ENCODE peak calls at places on chromosomes 3 and 15, in ten cellular contexts. V is GM23338, K is neural progenitor cell, P is PC-9, N is OCI-LY7, I is H9, J is fibroblast of lung, A is GM23248, R is SK-N-SH, E is GM12878. T is an unnamed sample. For H3K79me2, the result is how much of the 10 kb centered on the place peaks cover.

GRCh38 chr15:57495037-57495436 is 96.7 kb upstream of the MYZAP start:
- DNase-seq in V (no peak), K (no peak), P (no peak), N (peak), I (no peak), J (no peak), A (no peak), R (no peak), E (no peak), T (no peak)

GRCh38 chr3:102712896-102713295 is 278.1 kb downstream of the ZPLD1 start:
- DNase-seq in V (no peak), K (no peak), P (no peak), N (no peak), I (no peak), J (no peak), A (no peak), R (no peak), E (no peak), T (peak)

GRCh38 chr3:50154476-50154839 is 666 bp upstream of the SEMA3F start:
- DNase-seq in V (peak), K (no peak), P (no peak), N (no peak), I (no peak), J (no peak), A (no peak), R (peak), E (no peak), T (no peak)

GRCh38 chr15:57436166-57436565 is 59.9 kb downstream of the CGNL1 start:
- DNase-seq in V (no peak), K (no peak), P (no peak), N (no peak), I (no peak), J (no peak), A (no peak), R (no peak), E (no peak), T (no peak)

GRCh38 chr3:150840733-150841515 is 64.3 kb downstream of the MINDY4B start:
- DNase-seq in V (peak), K (no peak), P (no peak), N (peak), I (peak), J (no peak), A (no peak), R (no peak), E (no peak), T (peak)

GRCh38 chr3:131224886-131225550 is 156.6 kb upstream of the NUDT16 start:
- DNase-seq in V (no peak), K (no peak), P (no peak), N (no peak), I (no peak), J (peak), A (peak), R (no peak), E (no peak), T (no peak)

GRCh38 chr3:111924283-111924682 is 54.5 kb upstream of the ABHD10 start:
- DNase-seq in V (no peak), K (no peak), P (peak), N (no peak), I (no peak), J (no peak), A (no peak), R (no peak), E (no peak), T (no peak)

GRCh38 chr3:195124378-195124985 is 146.5 kb downstream of the XXYLT1 start:
- DNase-seq in V (no peak), K (no peak), P (no peak), N (no peak), I (no peak), J (no peak), A (no peak), R (peak), E (no peak), T (no peak)

GRCh38 chr3:8972614-8973013 is 9.3 kb upstream of the RAD18 start:
- DNase-seq in V (no peak), K (no peak), P (no peak), N (no peak), I (no peak), J (peak), A (peak), R (no peak), E (no peak), T (no peak)

GRCh38 chr3:72143322-72143721 is 358.4 kb upstream of the PROK2 start:
- DNase-seq in V (no peak), K (no peak), P (no peak), N (no peak), I (no peak), J (peak), A (peak), R (no peak), E (no peak), T (no peak)

GRCh38 chr3:45180051-45180450 is 33.9 kb upstream of the CDCP1 start:
- DNase-seq in V (no peak), K (no peak), P (no peak), N (no peak), I (no peak), J (peak), A (peak), R (no peak), E (no peak), T (no peak)

GRCh38 chr3:126340596-126340942 is 16.6 kb downstream of the KLF15 start:
- DNase-seq in V (no peak), K (no peak), P (no peak), N (no peak), I (no peak), J (no peak), A (no peak), R (no peak), E (no peak), T (no peak)

GRCh38 chr3:137970914-137971831 is 38.8 kb upstream of the CLDN18 start:
- DNase-seq in V (peak), K (peak), P (peak), N (peak), I (peak), J (peak), A (peak), R (peak), E (no peak), T (peak)

GRCh38 chr15:56916825-56917477 is 1.5 kb upstream of the TCF12 start:
- DNase-seq in V (no peak), K (no peak), P (no peak), N (no peak), I (no peak), J (no peak), A (peak), R (no peak), E (no peak), T (no peak)

GRCh38 chr15:69954726-69955125 is 143.0 kb downstream of the TLE3 start:
- DNase-seq in V (no peak), K (peak), P (no peak), N (no peak), I (no peak), J (no peak), A (no peak), R (no peak), E (no peak), T (no peak)

GRCh38 chr3:109071349-109072142 is 46.4 kb downstream of the MORC1 start:
- DNase-seq in V (peak), K (peak), P (no peak), N (no peak), I (no peak), J (no peak), A (no peak), R (no peak), E (no peak), T (no peak)

GRCh38 chr3:48423241-48423882 is 6.5 kb downstream of the PLXNB1 start:
- DNase-seq in V (no peak), K (no peak), P (no peak), N (no peak), I (no peak), J (no peak), A (no peak), R (no peak), E (no peak), T (no peak)

GRCh38 chr3:43159496-43160255 is 53.8 kb upstream of the POMGNT2 start:
- DNase-seq in V (no peak), K (no peak), P (no peak), N (no peak), I (no peak), J (no peak), A (no peak), R (no peak), E (no peak), T (no peak)

GRCh38 chr3:138694287-138695007 is 85.9 kb downstream of the FAIM start:
- DNase-seq in V (no peak), K (no peak), P (peak), N (no peak), I (no peak), J (peak), A (peak), R (no peak), E (no peak), T (no peak)

GRCh38 chr15:56608140-56608778 is 125.0 kb downstream of the ZNF280D start:
- DNase-seq in V (no peak), K (no peak), P (no peak), N (peak), I (no peak), J (no peak), A (no peak), R (no peak), E (peak), T (peak)

GRCh38 chr3:99502871-99503270 is 135.5 kb upstream of the COL8A1 start:
- DNase-seq in V (no peak), K (no peak), P (no peak), N (no peak), I (no peak), J (peak), A (peak), R (no peak), E (no peak), T (no peak)

GRCh38 chr3:9795212-9795611 is 2.3 kb downstream of the ARPC4 start:
- DNase-seq in V (no peak), K (no peak), P (no peak), N (peak), I (no peak), J (no peak), A (no peak), R (no peak), E (peak), T (no peak)

GRCh38 chr3:188689101-188689574 is 482.6 kb upstream of the TPRG1 start:
- DNase-seq in V (no peak), K (no peak), P (no peak), N (no peak), I (no peak), J (peak), A (peak), R (no peak), E (no peak), T (no peak)

GRCh38 chr3:178483704-178484103 is 52.5 kb upstream of the KCNMB2 start:
- DNase-seq in V (no peak), K (no peak), P (no peak), N (no peak), I (no peak), J (no peak), A (peak), R (no peak), E (no peak), T (no peak)

GRCh38 chr3:42502429-42503250 is at the start of gene VIPR1:
- DNase-seq in V (peak), K (peak), P (peak), N (peak), I (peak), J (no peak), A (peak), R (peak), E (no peak), T (no peak)

GRCh38 chr3:175476489-175476888 is 617.4 kb downstream of the NAALADL2 start:
- DNase-seq in V (no peak), K (peak), P (no peak), N (no peak), I (no peak), J (no peak), A (no peak), R (no peak), E (no peak), T (no peak)

GRCh38 chr3:118987466-118987865 is 47.2 kb downstream of the IGSF11 start:
- DNase-seq in V (no peak), K (no peak), P (peak), N (no peak), I (no peak), J (peak), A (peak), R (no peak), E (no peak), T (no peak)

GRCh38 chr3:159273608-159274007 is 471.8 kb downstream of the MFSD1 start:
- DNase-seq in V (peak), K (peak), P (peak), N (peak), I (peak), J (peak), A (peak), R (no peak), E (no peak), T (peak)

GRCh38 chr3:192901435-192901834 is 16.2 kb downstream of the MB21D2 start:
- DNase-seq in V (no peak), K (no peak), P (no peak), N (no peak), I (no peak), J (peak), A (peak), R (no peak), E (no peak), T (no peak)

GRCh38 chr3:62098646-62099365 is 274.5 kb downstream of the FEZF2 start:
- DNase-seq in V (no peak), K (no peak), P (no peak), N (no peak), I (no peak), J (no peak), A (peak), R (no peak), E (no peak), T (no peak)

GRCh38 chr15:90336705-90337141 is 15.4 kb upstream of the ZNF774 start:
- DNase-seq in V (no peak), K (no peak), P (no peak), N (peak), I (no peak), J (peak), A (peak), R (no peak), E (no peak), T (peak)

GRCh38 chr3:177770821-177771220 is 573.5 kb upstream of the TBL1XR1 start:
- DNase-seq in V (no peak), K (no peak), P (peak), N (no peak), I (no peak), J (no peak), A (peak), R (no peak), E (no peak), T (no peak)

GRCh38 chr3:109098245-109098644 is 19.7 kb downstream of the MORC1 start:
- DNase-seq in V (peak), K (peak), P (peak), N (peak), I (peak), J (no peak), A (no peak), R (no peak), E (no peak), T (no peak)

GRCh38 chr3:10581251-10581650 is 75.9 kb upstream of the ATP2B2 start:
- DNase-seq in V (no peak), K (no peak), P (no peak), N (no peak), I (no peak), J (no peak), A (peak), R (no peak), E (no peak), T (no peak)

GRCh38 chr15:69996842-69997478 is 100.8 kb downstream of the TLE3 start:
- DNase-seq in V (no peak), K (no peak), P (peak), N (no peak), I (no peak), J (no peak), A (no peak), R (no peak), E (no peak), T (no peak)

GRCh38 chr3:66381621-66382020 is 119.2 kb downstream of the LRIG1 start:
- DNase-seq in V (no peak), K (no peak), P (no peak), N (no peak), I (peak), J (no peak), A (no peak), R (no peak), E (no peak), T (no peak)

GRCh38 chr3:150409527-150410310 is 1.6 kb downstream of the TSC22D2 start:
- DNase-seq in V (peak), K (peak), P (peak), N (peak), I (peak), J (peak), A (peak), R (peak), E (no peak), T (peak)

GRCh38 chr3:111676177-111677021 is 81.3 kb upstream of the ZBED2 start:
- DNase-seq in V (no peak), K (no peak), P (peak), N (peak), I (no peak), J (no peak), A (peak), R (no peak), E (no peak), T (no peak)

GRCh38 chr3:58342676-58343075 is 10.0 kb downstream of the PXK start:
- DNase-seq in V (no peak), K (no peak), P (no peak), N (no peak), I (no peak), J (no peak), A (no peak), R (no peak), E (no peak), T (no peak)
- H3K79me2 ChIP-seq in V (under half), K (under half), P (under half), N (half or more), I (under half), J (under half), A (half or more), R (under half), E (under half), T (half or more)

GRCh38 chr3:77319711-77320110 is 279.8 kb downstream of the ROBO2 start:
- DNase-seq in V (peak), K (peak), P (no peak), N (peak), I (no peak), J (peak), A (peak), R (peak), E (no peak), T (no peak)
- H2AFZ ChIP-seq in V (no peak), K (no peak), P (no peak), N (no peak), I (no peak), J (no peak), A (no peak), R (no peak), E (no peak), T (no peak)

GRCh38 chr15:92960996-92961681 is 61.0 kb downstream of the CHD2 start:
- DNase-seq in V (no peak), K (no peak), P (no peak), N (no peak), I (no peak), J (peak), A (no peak), R (no peak), E (no peak), T (no peak)
- H3K4me2 ChIP-seq in V (no peak), K (no peak), P (no peak), N (no peak), I (no peak), J (no peak), A (no peak), R (no peak), E (no peak), T (no peak)

GRCh38 chr3:31948255-31948654 is 32.8 kb downstream of the OSBPL10 start:
- DNase-seq in V (no peak), K (no peak), P (no peak), N (peak), I (no peak), J (no peak), A (no peak), R (no peak), E (no peak), T (no peak)
- H3K79me2 ChIP-seq in V (half or more), K (under half), P (under half), N (half or more), I (under half), J (under half), A (under half), R (under half), E (under half), T (under half)

GRCh38 chr15:99098991-99099390 is 5.9 kb upstream of the SYNM start:
- DNase-seq in V (no peak), K (no peak), P (no peak), N (no peak), I (no peak), J (no peak), A (no peak), R (no peak), E (no peak), T (no peak)

GRCh38 chr15:99102332-99103235 is 2.3 kb upstream of the SYNM start:
- DNase-seq in V (no peak), K (no peak), P (no peak), N (no peak), I (no peak), J (no peak), A (no peak), R (peak), E (no peak), T (no peak)

GRCh38 chr15:99101501-99101900 is 3.4 kb upstream of the SYNM start:
- DNase-seq in V (no peak), K (no peak), P (no peak), N (no peak), I (no peak), J (no peak), A (peak), R (no peak), E (no peak), T (no peak)

GRCh38 chr15:99099661-99100060 is 5.2 kb upstream of the SYNM start:
- DNase-seq in V (no peak), K (no peak), P (no peak), N (no peak), I (no peak), J (no peak), A (no peak), R (no peak), E (no peak), T (no peak)

DNA sequence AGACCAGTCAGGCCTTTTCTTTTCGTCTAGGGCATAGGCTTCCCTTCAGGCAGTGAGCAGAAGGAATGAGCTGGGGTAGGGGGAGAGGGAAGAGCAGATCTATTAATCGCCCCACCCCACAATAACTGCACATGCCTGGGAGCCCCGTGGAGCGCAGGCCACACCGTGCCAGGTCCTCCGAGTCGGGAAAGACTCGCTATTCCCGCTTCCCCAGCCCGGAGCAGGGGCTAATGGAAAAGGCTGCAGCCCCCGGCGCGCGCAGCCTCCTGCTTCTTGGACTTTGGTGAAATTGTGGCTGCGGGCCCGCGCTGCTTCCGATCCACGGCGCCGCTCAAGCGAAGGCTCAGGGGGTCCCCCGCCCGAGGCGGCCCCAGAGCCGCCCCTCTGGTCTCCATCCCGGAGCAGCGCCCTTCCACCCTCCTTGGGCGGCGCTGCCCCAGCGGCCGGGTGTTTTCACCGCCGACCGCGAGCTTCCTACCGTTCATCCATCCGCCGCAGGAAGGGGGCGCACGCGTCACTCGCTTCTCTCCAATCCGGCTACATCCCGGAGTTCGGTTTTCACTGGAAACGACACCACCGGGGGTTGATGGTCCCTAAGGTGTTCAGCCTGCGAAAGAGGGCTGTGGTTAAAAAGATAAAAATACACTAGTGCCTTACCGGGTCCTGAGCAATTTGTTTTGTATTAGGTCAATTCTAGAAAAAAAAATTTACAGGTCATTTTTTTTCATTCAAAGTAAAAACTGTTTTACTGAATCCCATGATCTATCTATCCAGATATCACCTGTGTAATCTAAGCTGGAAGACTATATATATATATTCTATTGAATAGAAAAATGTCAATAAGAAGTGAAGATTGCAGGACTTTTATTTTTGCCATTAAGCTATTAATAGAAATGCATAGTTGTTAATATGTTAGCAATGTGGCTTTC is 4.4 kb upstream of the SYNM start:
- DNase-seq in V (peak), K (peak), P (peak), N (no peak), I (peak), J (peak), A (peak), R (peak), E (no peak), T (peak)
- H2AFZ ChIP-seq in V (peak), K (peak), P (no peak), N (no peak), I (no peak), J (peak), A (peak), R (peak), E (peak), T (no peak)

DNA sequence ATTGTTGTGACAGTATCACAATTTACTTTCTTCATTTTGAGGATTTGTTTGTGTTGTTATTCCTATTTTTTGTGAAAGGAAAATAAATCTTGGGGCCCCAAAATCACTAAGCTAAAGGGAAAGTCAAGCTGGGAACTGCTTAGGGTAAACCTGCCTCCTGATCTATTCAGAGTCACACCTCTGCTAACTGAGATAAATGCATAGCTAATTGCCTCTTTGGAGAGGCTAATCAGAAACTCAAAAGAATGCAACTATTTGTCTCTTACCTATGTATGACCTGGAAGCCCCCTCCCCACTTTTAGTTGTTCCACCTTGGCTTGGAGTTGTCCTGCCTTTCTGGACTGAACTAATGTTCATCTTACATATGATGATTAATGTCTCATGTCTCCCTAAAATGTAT is 523.1 kb upstream of the GOLIM4 start:
- DNase-seq in V (peak), K (no peak), P (no peak), N (no peak), I (no peak), J (no peak), A (no peak), R (no peak), E (no peak), T (no peak)
- H3K4me2 ChIP-seq in V (peak), K (no peak), P (no peak), N (no peak), I (no peak), J (no peak), A (no peak), R (no peak), E (no peak), T (no peak)